ENCODE peak calls at places on chromosomes 7 and 10, in eight cellular contexts. Z is hippocampal formation; X is NCI-H187; O is heart right ventricle; H is stimulated activated CD4-positive, alpha-beta T cell treated with anti-CD3 and anti-CD28 coated beads, Interleukin-12 subunit alpha, Interleukin-12 subunit beta, amount 100 ng/mL, for 48 hours; T is HS-5; F is fibroblast of mammary gland; Y is left ventricle myocardium inferior. D is an unnamed sample.

GRCh38 chr10:15348579-15348978 is 22.5 kb downstream of the FAM171A1 start:
- DNase-seq in O (peak; percentile 51), X (no peak), Y (peak; percentile 33), H (no peak), F (peak; percentile 46), Z (peak; percentile 10), T (no peak), D (no peak)

GRCh38 chr7:142301299-142301698 is 43.4 kb upstream of the PRSS58 start:
- DNase-seq in Y (no peak), X (no peak), H (no peak), F (peak; percentile 2), Z (no peak), O (no peak), T (no peak), D (peak; percentile 81)

GRCh38 chr10:71062156-71062555 is 150.2 kb upstream of the UNC5B start:
- DNase-seq in X (no peak), Z (no peak), O (no peak), F (no peak), T (no peak), H (no peak), Y (no peak), D (no peak)

GRCh38 chr10:35132727-35133126 is 6.1 kb downstream of the CREM start:
- DNase-seq in Y (no peak), Z (no peak), F (no peak), O (no peak), X (no peak), H (no peak), T (no peak), D (no peak)

GRCh38 chr10:5500910-5501309 is 1.5 kb upstream of the CALML5 start:
- DNase-seq in F (no peak), Z (no peak), X (no peak), Y (no peak), T (no peak), H (no peak), O (no peak), D (no peak)

GRCh38 chr10:128263891-128264688 is 137.9 kb upstream of the MKI67 start:
- DNase-seq in T (no peak), H (peak; percentile 51), F (peak; percentile 51), X (peak; percentile 15), Z (peak; percentile 46), O (peak; percentile 61), Y (peak; percentile 56), D (peak; percentile 21)

GRCh38 chr10:90775351-90776028 is 82.3 kb downstream of the HTR7 start:
- DNase-seq in T (no peak), Y (no peak), X (no peak), F (peak; percentile 32), O (no peak), Z (peak; percentile 5), H (no peak), D (peak; percentile 8)

GRCh38 chr7:47496666-47497065 is 85.2 kb downstream of the TNS3 start:
- DNase-seq in Z (no peak), F (no peak), X (no peak), T (no peak), O (no peak), H (no peak), Y (no peak), D (no peak)

GRCh38 chr7:137564677-137565076 is 221.1 kb upstream of the PTN start:
- DNase-seq in X (no peak), F (no peak), Z (no peak), H (no peak), T (no peak), O (no peak), Y (no peak), D (no peak)